ENCODE peak calls at places on chromosome 14, in ten cellular contexts. E is breast epithelium; U is adipocyte; N is AML-193; G is heart left ventricle; J is HCT116; V is activated naive CD4-positive, alpha-beta T cell treated with anti-CD3 and anti-CD28 coated beads for 36 hours; D is neural crest cell; M is NCI-H2171; L is testis. S is an unnamed sample.

GRCh38 chr14:48874701-48875100 is 711.5 kb downstream of the RPS29 start:
- DNase-seq in N (no peak), J (no peak), D (no peak), L (no peak), E (no peak), V (no peak), M (no peak), U (no peak), G (no peak), S (no peak)

GRCh38 chr14:105491366-105492006 is 440 bp downstream of the TEDC1 start:
- DNase-seq in M (peak; percentile 67), D (peak; percentile 86), E (peak; percentile 50), U (peak; percentile 77), L (peak; percentile 83), V (peak; percentile 95), J (peak; percentile 68), G (peak; percentile 67), N (peak; percentile 45), S (peak; percentile 49)

GRCh38 chr14:32603992-32604391 is 274.9 kb downstream of the AKAP6 start:
- DNase-seq in G (no peak), M (no peak), E (no peak), L (no peak), D (no peak), V (no peak), J (no peak), N (no peak), U (no peak), S (no peak)

GRCh38 chr14:33774866-33775519 is 175.9 kb downstream of the EGLN3 start:
- DNase-seq in E (no peak), L (no peak), J (no peak), D (no peak), M (no peak), G (no peak), U (peak; percentile 24), V (no peak), N (no peak), S (no peak)

GRCh38 chr14:39977198-39977597 is 545.0 kb upstream of the FBXO33 start:
- DNase-seq in V (no peak), J (no peak), E (no peak), N (no peak), G (no peak), D (no peak), L (no peak), U (no peak), M (no peak), S (no peak)

GRCh38 chr14:78902010-78902623 is 731.9 kb downstream of the NRXN3 start:
- DNase-seq in D (peak; percentile 65), L (peak; percentile 69), J (no peak), M (peak; percentile 20), G (no peak), U (peak; percentile 76), N (peak; percentile 5), V (peak; percentile 15), E (no peak), S (peak; percentile 17)

GRCh38 chr14:99685061-99685995 is 1.2 kb downstream of the CYP46A1 start:
- DNase-seq in M (no peak), G (peak; percentile 16), U (no peak), D (no peak), V (no peak), E (no peak), L (no peak), J (no peak), N (no peak), S (no peak)

GRCh38 chr14:98345186-98345585 is 926.8 kb downstream of the BCL11B start:
- DNase-seq in U (no peak), M (no peak), E (no peak), G (no peak), N (no peak), D (no peak), J (no peak), V (no peak), L (no peak), S (no peak)

GRCh38 chr14:105092912-105093425 is 27.7 kb upstream of the GPR132 start:
- DNase-seq in N (no peak), L (peak; percentile 71), E (peak; percentile 73), V (peak; percentile 58), J (no peak), D (no peak), M (no peak), U (peak; percentile 80), G (peak; percentile 79), S (no peak)

GRCh38 chr14:20680843-20681347 is 3.5 kb upstream of the RNASE4 start:
- DNase-seq in U (no peak), L (peak; percentile 55), N (no peak), D (no peak), V (peak; percentile 72), E (no peak), G (no peak), J (no peak), M (no peak), S (no peak)

GRCh38 chr14:51846631-51847488 is 13.6 kb upstream of the GNG2 start:
- DNase-seq in M (no peak), D (peak; percentile 65), L (peak; percentile 36), J (no peak), U (peak; percentile 3), N (peak; percentile 99), V (peak; percentile 93), E (peak; percentile 41), G (peak; percentile 38), S (no peak)

GRCh38 chr14:103199141-103199540 is 75.9 kb downstream of the TNFAIP2 start:
- DNase-seq in M (no peak), E (no peak), L (no peak), G (no peak), N (no peak), V (no peak), D (no peak), J (no peak), U (peak; percentile 50), S (no peak)

GRCh38 chr14:100778951-100779690 is 46.8 kb upstream of the MEG3 start:
- DNase-seq in G (no peak), J (no peak), E (no peak), V (no peak), L (no peak), M (no peak), U (no peak), N (no peak), D (no peak), S (no peak)

S was measured in NCI-H446 treated with DMSO at 0.1 percent for 48 hours.